ENCODE peak calls at places on chromosomes 12 and 14, in six cellular contexts. Y, U, T, N, L and K are unnamed samples.

GRCh38 chr14:32010561-32011188 is 66.4 kb upstream of the ARHGAP5 start:
- DNase-seq in Y (peak; percentile 44), U (peak; percentile 65), T (no peak), N (no peak), L (no peak), K (no peak)

GRCh38 chr14:50397461-50398196 is 948 bp upstream of the CDKL1 start:
- DNase-seq in Y (no peak), U (peak; percentile 44), T (peak; percentile 34), N (no peak), L (no peak), K (no peak)

GRCh38 chr12:104866286-104866685 is 91.8 kb downstream of the SLC41A2 start:
- DNase-seq in Y (peak; percentile 90), U (peak; percentile 90), T (no peak), N (peak; percentile 95), L (peak; percentile 24), K (peak; percentile 81)

GRCh38 chr12:125193798-125194562 is 128.7 kb downstream of the AACS start:
- DNase-seq in Y (no peak), U (peak; percentile 55), T (no peak), N (no peak), L (no peak), K (peak; percentile 16)

GRCh38 chr14:91005716-91006115 is 54.7 kb downstream of the RPS6KA5 start:
- DNase-seq in Y (no peak), U (no peak), T (no peak), N (no peak), L (no peak), K (no peak)

GRCh38 chr14:55705651-55706340 is 125.8 kb downstream of the KTN1 start:
- DNase-seq in Y (no peak), U (no peak), T (no peak), N (no peak), L (no peak), K (no peak)

GRCh38 chr14:103741876-103742275 is 26.3 kb downstream of the ZFYVE21 start:
- DNase-seq in Y (no peak), U (no peak), T (no peak), N (no peak), L (no peak), K (no peak)

GRCh38 chr12:86376052-86376451 is 119.9 kb upstream of the MGAT4C start:
- DNase-seq in Y (no peak), U (no peak), T (no peak), N (peak; percentile 2), L (no peak), K (no peak)

GRCh38 chr12:52587563-52587962 is 13.7 kb downstream of the KRT72 start:
- DNase-seq in Y (no peak), U (no peak), T (no peak), N (no peak), L (no peak), K (no peak)

GRCh38 chr12:28908646-28909045 is 240.4 kb upstream of the FAR2 start:
- DNase-seq in Y (no peak), U (peak; percentile 51), T (no peak), N (no peak), L (no peak), K (no peak)

GRCh38 chr14:95871531-95871930 is 5.1 kb upstream of the TUNAR start:
- DNase-seq in Y (no peak), U (no peak), T (no peak), N (no peak), L (no peak), K (no peak)

GRCh38 chr14:77059276-77059934 is 30.9 kb upstream of the IRF2BPL start:
- DNase-seq in Y (peak; percentile 90), U (peak; percentile 86), T (no peak), N (peak; percentile 91), L (no peak), K (peak; percentile 89)

GRCh38 chr14:55514819-55515470 is 65.1 kb upstream of the KTN1 start:
- DNase-seq in Y (peak; percentile 81), U (peak; percentile 66), T (no peak), N (peak; percentile 83), L (no peak), K (peak; percentile 83)

GRCh38 chr12:48084066-48084465 is 21.8 kb downstream of the SENP1 start:
- DNase-seq in Y (peak; percentile 55), U (peak; percentile 35), T (no peak), N (peak; percentile 62), L (no peak), K (peak; percentile 9)

GRCh38 chr14:62409909-62410308 is 635.3 kb downstream of the KCNH5 start:
- DNase-seq in Y (peak; percentile 95), U (peak; percentile 73), T (no peak), N (peak; percentile 75), L (no peak), K (no peak)

GRCh38 chr12:117279606-117280005 is 81.8 kb downstream of the NOS1 start:
- DNase-seq in Y (no peak), U (no peak), T (no peak), N (no peak), L (no peak), K (no peak)

GRCh38 chr12:109981311-109981710 is 14.9 kb downstream of the GIT2 start:
- DNase-seq in Y (no peak), U (no peak), T (no peak), N (no peak), L (no peak), K (no peak)

GRCh38 chr14:75579882-75580281 is 1.5 kb downstream of the FLVCR2 start:
- DNase-seq in Y (peak; percentile 8), U (no peak), T (no peak), N (no peak), L (no peak), K (no peak)

GRCh38 chr14:55116246-55117030 is 12.6 kb upstream of the LGALS3 start:
- DNase-seq in Y (no peak), U (no peak), T (peak; percentile 63), N (no peak), L (no peak), K (no peak)

GRCh38 chr12:120115066-120115465 is 1.5 kb downstream of the RAB35 start:
- DNase-seq in Y (no peak), U (no peak), T (no peak), N (no peak), L (no peak), K (peak; percentile 75)

GRCh38 chr14:55071870-55072640 is 20.6 kb downstream of the MAPK1IP1L start:
- DNase-seq in Y (peak; percentile 67), U (peak; percentile 93), T (no peak), N (peak; percentile 65), L (no peak), K (peak; percentile 91)

GRCh38 chr12:56162468-56163290 is 4.5 kb downstream of the MYL6 start:
- DNase-seq in Y (no peak), U (peak; percentile 37), T (no peak), N (no peak), L (no peak), K (no peak)

GRCh38 chr12:56163533-56164344 is 5.6 kb downstream of the MYL6 start:
- DNase-seq in Y (no peak), U (peak; percentile 28), T (no peak), N (no peak), L (no peak), K (no peak)

GRCh38 chr12:56160160-56160763 is 2.1 kb downstream of the MYL6 start:
- DNase-seq in Y (no peak), U (peak; percentile 68), T (peak; percentile 63), N (peak; percentile 58), L (no peak), K (no peak)

GRCh38 chr12:56160894-56161667 is 2.9 kb downstream of the MYL6 start:
- DNase-seq in Y (no peak), U (no peak), T (no peak), N (no peak), L (no peak), K (no peak)

DNA sequence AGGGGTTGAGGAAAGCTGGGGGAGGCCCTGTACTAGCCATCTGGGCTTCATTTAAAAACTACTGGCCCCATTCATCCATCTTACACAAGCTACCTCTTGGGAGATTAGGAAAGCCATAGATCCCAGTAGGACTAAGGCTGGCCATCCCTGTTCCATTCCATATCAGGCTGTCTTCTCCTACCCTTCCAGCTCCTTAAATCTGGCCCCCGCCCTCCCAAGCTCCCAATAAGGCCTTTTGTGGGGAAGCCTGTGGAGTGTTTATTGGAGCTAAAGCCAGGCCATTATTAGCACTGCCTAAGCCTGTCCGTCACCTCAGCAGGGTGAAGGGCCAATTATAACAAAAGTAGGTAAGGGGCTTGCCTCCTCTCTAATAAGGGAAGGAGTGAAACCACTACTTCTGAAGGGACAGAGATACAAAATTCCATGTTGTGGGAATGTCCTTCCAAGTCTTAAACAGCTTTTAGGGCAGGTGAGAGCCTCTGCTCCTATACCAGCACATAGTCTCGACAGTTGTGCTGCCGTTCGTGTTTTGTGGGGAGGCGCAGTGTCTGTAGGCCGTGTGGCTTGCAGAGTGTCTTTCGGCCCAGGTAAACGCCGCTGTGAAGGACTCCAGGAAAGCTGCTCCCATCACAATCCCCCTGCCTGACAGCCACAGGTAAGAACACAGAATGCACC is 3.7 kb downstream of the MYL6 start:
- DNase-seq in Y (no peak), U (peak; percentile 9), T (no peak), N (no peak), L (no peak), K (no peak)
- H3K4me3 ChIP-seq in Y (peak overlapping the region; percentile 81), U (no peak overlapping the region), T (peak overlapping the region; percentile 82), N (no peak overlapping the region), L (no peak overlapping the region), K (no peak overlapping the region)

GRCh38 chr14:37591311-37591940 is 3.6 kb downstream of the FOXA1 start:
- DNase-seq in Y (no peak), U (no peak), T (peak; percentile 51), N (no peak), L (no peak), K (no peak)
- TF ChIP-seq CTCF in Y (no peak), U (no peak), T (peak; percentile 26), N (no peak), L (no peak), K (no peak)

GRCh38 chr12:54560374-54560858 is 11.0 kb downstream of the PDE1B start:
- DNase-seq in Y (peak; percentile 63), U (peak; percentile 79), T (peak; percentile 83), N (peak; percentile 79), L (peak; percentile 94), K (peak; percentile 28)
- H3K4me3 ChIP-seq in Y (no peak overlapping the region), U (peak overlapping the region; percentile 22), T (peak overlapping the region; percentile 14), N (peak overlapping the region; percentile 43), L (peak overlapping the region; percentile 29), K (peak overlapping the region; percentile 19)

GRCh38 chr12:115630133-115630532 is 647.4 kb downstream of the MED13L start:
- DNase-seq in Y (no peak), U (no peak), T (no peak), N (no peak), L (no peak), K (no peak)

GRCh38 chr12:115636546-115636945 is 640.9 kb downstream of the MED13L start:
- DNase-seq in Y (no peak), U (no peak), T (no peak), N (no peak), L (no peak), K (no peak)

DNA sequence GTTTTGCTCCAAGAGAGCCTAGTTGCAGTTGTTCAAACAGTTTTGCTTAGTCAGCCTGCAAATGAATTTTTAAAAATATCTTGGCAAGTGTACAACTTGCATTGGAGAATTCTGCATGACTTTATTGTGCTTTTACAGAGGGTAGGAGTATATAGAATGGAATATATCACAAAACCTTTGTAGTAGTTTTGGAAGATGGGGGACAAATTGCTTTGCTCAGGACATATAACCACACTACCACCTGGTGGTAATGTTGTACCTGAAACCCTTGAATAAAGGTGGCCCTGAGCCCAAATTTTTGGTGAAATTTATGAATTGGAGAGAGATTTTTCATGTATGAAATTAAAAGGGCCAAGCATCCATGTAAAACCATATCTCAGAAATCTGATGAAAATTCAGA is 645.2 kb downstream of the MED13L start:
- DNase-seq in Y (peak; percentile 35), U (peak; percentile 40), T (no peak), N (peak; percentile 41), L (no peak), K (no peak)
- TF ChIP-seq CTCF in Y (no peak), U (peak; percentile 20), T (no peak), N (peak; percentile 37), L (no peak), K (no peak)

GRCh38 chr14:37622231-37622923 is 26.9 kb downstream of the TTC6 start:
- DNase-seq in Y (peak; percentile 43), U (peak; percentile 34), T (no peak), N (peak; percentile 67), L (no peak), K (no peak)
- H3K4me3 ChIP-seq in Y (peak overlapping the region; percentile 16), U (peak overlapping the region; percentile 17), T (no peak overlapping the region), N (peak overlapping the region; percentile 60), L (no peak overlapping the region), K (peak overlapping the region; percentile 33)